ENCODE peak calls at places on chromosomes 5 and 9, in five cellular contexts. U is kidney epithelial cell; V is astrocyte of the cerebellum; D is PC-3; Q is CD4-positive, alpha-beta T cell. C is an unnamed sample.

GRCh38 chr9:38417003-38417965 is 7.0 kb downstream of the IGFBPL1 start:
- DNase-seq in Q (peak), D (peak), U (no peak), V (no peak), C (no peak)

GRCh38 chr9:114737118-114737517 is 55.1 kb upstream of the TEX48 start:
- DNase-seq in V (no peak), Q (no peak), U (no peak), D (peak), C (no peak)

GRCh38 chr5:174503461-174504265 is 220.7 kb upstream of the MSX2 start:
- DNase-seq in U (no peak), D (peak), Q (no peak), V (peak), C (peak)

GRCh38 chr9:272251-273213 is 57.9 kb downstream of the DOCK8 start:
- DNase-seq in D (no peak), U (no peak), Q (peak), V (no peak), C (no peak)

GRCh38 chr9:92657296-92658094 is 12.4 kb downstream of the IPPK start:
- DNase-seq in Q (no peak), D (no peak), U (no peak), V (no peak), C (no peak)

GRCh38 chr9:122389799-122390481 is 19.1 kb downstream of the PTGS1 start:
- DNase-seq in U (no peak), Q (no peak), D (peak), V (peak), C (no peak)

GRCh38 chr5:147404706-147405105 is 105.2 kb downstream of the DPYSL3 start:
- DNase-seq in D (no peak), U (no peak), V (no peak), Q (no peak), C (no peak)

GRCh38 chr5:172637122-172637580 is 3.9 kb upstream of the NEURL1B start:
- DNase-seq in Q (no peak), V (no peak), U (no peak), D (no peak), C (no peak)

GRCh38 chr5:31768046-31768445 is 129.1 kb downstream of the PDZD2 start:
- DNase-seq in V (no peak), U (no peak), Q (no peak), D (no peak), C (no peak)

GRCh38 chr5:35898952-35899351 is 39.5 kb downstream of the CAPSL start:
- DNase-seq in D (no peak), V (no peak), U (no peak), Q (no peak), C (no peak)

GRCh38 chr9:89774971-89775370 is 170.2 kb downstream of the GADD45G start:
- DNase-seq in U (no peak), D (no peak), Q (no peak), V (no peak), C (no peak)

DNA sequence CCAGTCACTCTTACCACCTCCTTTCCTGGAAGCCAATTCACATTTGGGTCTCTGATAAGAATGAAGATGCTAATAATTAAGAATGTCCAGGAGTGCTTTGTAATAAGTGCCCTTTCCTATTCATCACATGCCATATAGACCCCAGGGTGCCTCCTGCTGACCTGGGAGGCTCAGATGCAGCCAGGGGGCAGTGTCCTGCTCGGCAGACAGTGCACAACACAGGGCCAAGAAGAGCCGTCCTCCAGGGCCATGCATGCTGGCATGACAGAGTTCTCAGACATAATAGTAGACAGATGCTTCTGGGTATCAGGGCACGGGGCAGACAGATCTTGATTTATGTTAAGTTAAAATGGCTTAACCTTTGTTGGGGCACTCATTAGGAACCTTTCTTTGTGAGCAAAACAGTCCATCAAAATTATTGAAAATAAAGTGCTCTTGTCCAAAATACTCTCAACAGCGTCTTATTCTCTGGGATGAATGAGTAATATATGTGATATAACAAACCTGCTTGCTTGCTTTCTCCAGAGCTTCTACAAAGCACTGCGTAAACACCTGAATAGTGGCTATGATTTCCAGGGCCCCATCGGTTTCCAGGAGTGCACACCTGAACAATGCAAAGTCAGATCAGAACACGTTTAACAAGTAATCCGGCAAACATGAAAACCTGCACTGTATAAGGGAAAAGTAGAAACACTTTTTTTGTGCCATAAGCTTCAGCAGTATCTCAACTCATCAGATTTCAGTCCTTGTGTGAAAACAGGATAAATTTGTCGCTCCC is 192.7 kb downstream of the FANCC start:
- DNase-seq in D (no peak), Q (no peak), U (no peak), V (no peak), C (no peak)
- TF ChIP-seq CTCF in D (peak), Q (no peak), U (peak), V (no peak), C (peak)

GRCh38 chr5:179768326-179769085 is 25.3 kb upstream of the LTC4S start:
- DNase-seq in V (no peak), Q (no peak), U (no peak), D (no peak), C (no peak)
- TF ChIP-seq CTCF in V (peak), Q (no peak), U (no peak), D (peak), C (no peak)

GRCh38 chr5:57889558-57889957 is 406.9 kb upstream of the ACTBL2 start:
- DNase-seq in Q (no peak), D (peak), V (peak), U (peak), C (peak)
- TF ChIP-seq CTCF in Q (no peak), D (peak), V (peak), U (peak), C (peak)

DNA sequence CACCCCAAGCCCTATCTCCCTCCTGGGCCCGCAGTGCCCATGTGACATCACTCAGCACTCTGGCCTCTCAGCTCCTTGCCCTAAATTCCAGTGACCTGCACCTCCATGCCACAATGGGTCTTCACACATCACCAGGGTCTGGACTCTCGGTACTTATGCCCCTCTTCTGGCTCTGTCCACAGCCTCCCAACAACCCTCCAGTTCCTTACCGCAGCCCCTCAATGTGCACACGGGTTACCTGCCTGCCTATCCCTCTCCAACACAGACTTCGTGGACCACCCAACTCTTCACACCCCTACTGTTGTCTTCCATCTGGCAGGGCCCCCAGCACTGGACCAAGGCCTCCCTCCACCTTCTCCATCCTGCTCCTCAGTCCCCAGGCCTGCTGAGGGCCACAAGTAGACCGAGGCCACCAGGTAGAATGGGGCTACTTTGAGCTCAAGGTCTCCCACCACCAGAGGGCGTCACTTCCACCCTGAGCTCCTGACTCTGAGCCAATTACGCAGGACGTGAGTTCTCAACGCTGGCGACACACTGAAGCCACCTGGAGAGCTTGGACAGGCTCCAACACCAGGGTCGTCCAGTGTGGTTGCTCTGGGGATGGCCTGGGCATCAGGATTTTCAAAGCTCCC is 172.1 kb downstream of the GABBR2 start:
- DNase-seq in D (peak), Q (no peak), V (no peak), U (no peak), C (no peak)
- TF ChIP-seq CTCF in D (peak), Q (no peak), V (peak), U (peak), C (no peak)

GRCh38 chr5:158676642-158677489 is 422.9 kb downstream of the EBF1 start:
- DNase-seq in V (no peak), U (no peak), Q (no peak), D (no peak), C (no peak)
- TF ChIP-seq CTCF in V (no peak), U (peak), Q (no peak), D (peak), C (no peak)

DNA sequence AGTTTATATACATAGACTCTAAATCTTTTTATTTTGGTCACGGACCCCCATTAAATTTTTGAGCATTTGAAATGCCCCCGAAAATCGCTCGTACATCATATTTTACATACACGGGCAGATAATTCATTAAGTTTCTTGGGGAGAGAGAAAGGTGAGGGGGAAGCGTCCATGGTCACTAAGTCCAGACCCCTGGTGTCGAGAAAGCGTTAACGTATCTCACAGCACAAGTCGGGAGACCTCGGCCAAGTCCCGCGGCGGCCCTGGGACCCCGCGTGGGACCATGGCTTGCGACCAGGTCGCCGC is 794 bp downstream of the PTBP3 start:
- DNase-seq in V (no peak), Q (no peak), U (no peak), D (no peak), C (no peak)
- TF ChIP-seq CTCF in V (no peak), Q (no peak), U (no peak), D (no peak), C (no peak)

DNA sequence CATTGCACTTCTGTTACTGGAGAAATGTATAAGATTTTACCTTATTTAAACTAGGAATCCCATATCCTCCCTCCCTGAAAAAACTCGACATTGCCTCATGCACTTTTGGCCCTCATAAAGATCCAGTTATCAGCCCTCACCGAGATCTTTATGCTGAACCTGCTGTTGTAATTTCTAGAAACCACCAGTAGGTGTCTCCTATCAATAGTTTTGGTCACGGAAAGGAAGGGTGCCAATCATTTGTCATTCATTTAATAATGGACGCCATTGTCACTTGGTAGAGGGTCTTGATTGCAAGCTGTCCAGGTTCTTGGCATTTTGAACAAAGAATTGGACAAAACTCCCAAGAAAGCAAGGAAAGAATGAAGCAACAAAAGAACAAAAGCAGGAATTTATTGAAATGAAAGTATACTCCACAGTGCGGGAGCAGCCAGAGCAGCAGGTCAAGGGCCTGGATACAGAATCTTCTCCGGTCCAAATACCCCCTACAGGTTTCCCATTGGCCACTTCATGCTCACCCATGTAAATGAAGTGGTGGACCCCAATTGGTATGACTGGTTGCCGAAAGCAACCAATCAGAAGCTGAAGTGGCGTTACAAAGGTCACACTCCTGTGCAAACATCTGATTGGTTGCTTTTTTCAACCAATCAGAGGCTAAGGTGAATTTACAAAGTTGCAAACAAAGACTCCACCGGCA is 524.3 kb downstream of the PSAT1 start:
- DNase-seq in Q (no peak), D (peak), V (peak), U (no peak), C (no peak)
- TF ChIP-seq CTCF in Q (peak), D (peak), V (peak), U (peak), C (peak)

GRCh38 chr9:70835323-70835722 is 286.1 kb downstream of the TRPM3 start:
- DNase-seq in V (no peak), Q (no peak), U (no peak), D (no peak), C (no peak)

DNA sequence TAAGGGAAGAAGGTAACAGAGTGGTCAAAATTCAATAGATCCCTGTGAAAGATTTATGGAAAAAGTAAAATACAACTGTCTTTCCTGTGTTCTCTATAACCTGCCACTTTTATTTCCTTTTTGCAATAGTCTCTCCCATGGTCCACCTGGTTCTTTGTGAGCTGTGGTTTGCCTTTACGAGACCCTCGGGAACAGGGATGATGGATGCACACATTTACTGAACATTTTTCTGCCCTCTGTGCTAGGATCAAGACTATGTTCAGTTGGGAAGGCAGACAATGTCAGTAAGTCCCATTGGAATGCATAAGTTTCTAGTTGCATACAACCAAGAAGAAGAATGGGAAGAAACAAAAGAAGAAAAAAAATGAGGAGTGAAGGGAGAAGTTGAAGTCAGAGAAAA is 281.2 kb downstream of the TRPM3 start:
- DNase-seq in Q (no peak), D (no peak), U (no peak), V (no peak), C (no peak)
- TF ChIP-seq CTCF in Q (no peak), D (no peak), U (no peak), V (no peak), C (no peak)